ENCODE peak calls at places on chromosome 20, in four cellular contexts. R is C1 segment of cervical spinal cord, Q is uterus, A is cardiac septum. C is an unnamed sample.

GRCh38 chr20:61611401-61611800 is 359.3 kb downstream of the CDH4 start:
- DNase-seq in A (no peak), R (no peak), Q (no peak), C (no peak)

GRCh38 chr20:41017448-41018042 is 11.1 kb upstream of the TOP1 start:
- DNase-seq in R (no peak), A (no peak), Q (no peak), C (no peak)

GRCh38 chr20:37992802-37993538 is 40.3 kb downstream of the TTI1 start:
- DNase-seq in Q (no peak), A (no peak), R (no peak), C (no peak)

GRCh38 chr20:50381771-50382593 is 128.2 kb upstream of the PTPN1 start:
- DNase-seq in Q (no peak), A (peak; percentile 82), R (peak; percentile 26), C (no peak)

GRCh38 chr20:38217791-38218565 is 42.6 kb downstream of the KIAA1755 start:
- DNase-seq in R (no peak), A (peak; percentile 80), Q (peak; percentile 78), C (no peak)

GRCh38 chr20:19747903-19748302 is 10.2 kb upstream of the RIN2 start:
- DNase-seq in A (no peak), R (no peak), Q (no peak), C (no peak)

GRCh38 chr20:60326821-60327220 is 368.6 kb downstream of the CDH26 start:
- DNase-seq in A (no peak), Q (no peak), R (no peak), C (no peak)

GRCh38 chr20:21090738-21091120 is 15.4 kb downstream of the LINC00237 start:
- DNase-seq in A (no peak), R (no peak), Q (no peak), C (no peak)

GRCh38 chr20:44069203-44069931 is 117.6 kb downstream of the JPH2 start:
- DNase-seq in Q (no peak), A (peak; percentile 90), R (no peak), C (peak; percentile 12)

GRCh38 chr20:53852025-53852424 is 218.4 kb downstream of the BCAS1 start:
- DNase-seq in R (no peak), A (no peak), Q (no peak), C (no peak)

C was measured in lower leg skin.